ENCODE peak calls at places on chromosomes 4 and X, in six cellular contexts. F is GM20000, X is fibroblast of lung, A is HFF-Myc, G is tibial nerve, U is A549. O is an unnamed sample.
A peak's percentile ranks its signal among the peaks of the same experiment; 100 is the strongest.

GRCh38 chr4:60241886-60242285 is 958.2 kb upstream of the ADGRL3 start:
- DNase-seq in F (no peak), X (no peak), A (no peak), G (no peak), U (no peak), O (no peak)

GRCh38 chr4:123256901-123257300 is 139.7 kb upstream of the SPRY1 start:
- DNase-seq in F (no peak), X (no peak), A (no peak), G (no peak), U (no peak), O (no peak)

GRCh38 chr4:143403551-143403816 is 66.8 kb downstream of the GAB1 start:
- DNase-seq in F (no peak), X (no peak), A (no peak), G (no peak), U (no peak), O (no peak)

GRCh38 chrX:136806891-136807410 is 26.2 kb upstream of the ARHGEF6 start:
- DNase-seq in F (no peak), X (no peak), A (no peak), G (no peak), U (no peak), O (no peak)

GRCh38 chrX:135737361-135738071 is 24.1 kb downstream of the CT45A1 start:
- DNase-seq in F (no peak), X (no peak), A (no peak), G (no peak), U (no peak), O (no peak)

GRCh38 chrX:153851981-153852380 is 21.6 kb upstream of the PDZD4 start:
- DNase-seq in F (no peak), X (no peak), A (no peak), G (no peak), U (no peak), O (no peak)

GRCh38 chr4:11228575-11228974 is 200.1 kb downstream of the HS3ST1 start:
- DNase-seq in F (no peak), X (no peak), A (no peak), G (no peak), U (no peak), O (no peak)

GRCh38 chrX:700936-701335 is 70.3 kb downstream of the SHOX start:
- DNase-seq in F (no peak), X (no peak), A (no peak), G (no peak), U (no peak), O (no peak)

GRCh38 chr4:36348403-36348938 is 67.1 kb downstream of the DTHD1 start:
- DNase-seq in F (peak; percentile 68), X (no peak), A (no peak), G (no peak), U (no peak), O (no peak)

GRCh38 chr4:183071222-183071621 is 27.8 kb upstream of the WWC2 start:
- DNase-seq in F (no peak), X (no peak), A (no peak), G (no peak), U (no peak), O (no peak)

GRCh38 chr4:151260526-151260925 is 16.4 kb upstream of the PRSS48 start:
- DNase-seq in F (no peak), X (peak; percentile 69), A (no peak), G (no peak), U (no peak), O (no peak)

DNA sequence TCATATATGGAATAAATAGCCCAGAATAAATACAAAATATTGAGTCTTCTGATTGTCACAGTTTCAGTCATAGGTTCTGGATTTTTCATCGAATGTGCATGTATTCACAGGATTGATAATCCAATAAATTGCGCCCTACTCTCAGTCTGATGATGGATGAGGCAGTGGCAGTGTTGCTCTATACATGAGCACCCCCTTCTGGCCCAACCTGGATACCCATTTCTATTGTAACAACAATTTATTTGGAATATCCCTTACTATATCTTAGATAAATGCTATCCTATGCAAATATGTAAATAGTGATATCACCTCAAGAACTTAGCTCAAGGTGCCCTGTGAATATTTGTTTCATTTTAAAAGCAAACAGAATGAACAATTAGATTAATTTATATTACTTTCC is 733.7 kb upstream of the PABPC4L start:
- DNase-seq in F (no peak), X (no peak), A (no peak), G (peak; percentile 7), U (peak; percentile 3), O (no peak)
- TF ChIP-seq CTCF in F (no peak), X (peak; percentile 19), A (peak; percentile 16), G (no peak), U (peak; percentile 36), O (peak; percentile 72)

GRCh38 chr4:119490335-119490734 is 138.3 kb downstream of the PDE5A start:
- DNase-seq in F (no peak), X (peak; percentile 23), A (no peak), G (no peak), U (no peak), O (no peak)
- TF ChIP-seq CTCF in F (no peak), X (peak; percentile 27), A (peak; percentile 25), G (no peak), U (no peak), O (peak; percentile 62)

GRCh38 chrX:10259716-10260115 is 102.9 kb downstream of the CLCN4 start:
- DNase-seq in F (no peak), X (peak; percentile 65), A (no peak), G (no peak), U (no peak), O (no peak)

GRCh38 chrX:10254746-10255145 is 98.0 kb downstream of the CLCN4 start:
- DNase-seq in F (no peak), X (peak; percentile 6), A (no peak), G (no peak), U (peak; percentile 20), O (no peak)
- TF ChIP-seq CTCF in F (no peak), X (no peak), A (no peak), G (no peak), U (peak; percentile 54), O (no peak)

DNA sequence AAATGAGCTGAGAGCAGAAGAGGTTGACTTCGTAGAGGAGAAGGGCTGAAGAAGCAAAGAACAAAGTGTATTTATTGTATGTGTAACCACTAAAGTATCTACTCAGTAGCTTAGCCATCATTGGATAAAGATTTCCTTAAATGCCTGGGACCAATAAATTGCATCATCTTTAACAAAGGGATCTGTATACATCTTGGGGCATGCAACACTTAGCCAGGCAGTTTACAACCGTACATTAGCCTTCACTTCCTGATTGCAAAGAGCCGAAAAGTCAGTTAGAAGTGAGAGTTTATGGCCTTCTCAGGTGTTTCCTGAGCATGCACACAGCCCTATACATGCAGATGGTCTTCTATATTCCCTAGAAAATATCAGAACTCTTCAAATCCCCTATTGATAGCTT is 68.0 kb upstream of the MAGED1 start:
- DNase-seq in F (no peak), X (no peak), A (no peak), G (no peak), U (no peak), O (no peak)
- TF ChIP-seq CTCF in F (no peak), X (no peak), A (no peak), G (no peak), U (no peak), O (no peak)

DNA sequence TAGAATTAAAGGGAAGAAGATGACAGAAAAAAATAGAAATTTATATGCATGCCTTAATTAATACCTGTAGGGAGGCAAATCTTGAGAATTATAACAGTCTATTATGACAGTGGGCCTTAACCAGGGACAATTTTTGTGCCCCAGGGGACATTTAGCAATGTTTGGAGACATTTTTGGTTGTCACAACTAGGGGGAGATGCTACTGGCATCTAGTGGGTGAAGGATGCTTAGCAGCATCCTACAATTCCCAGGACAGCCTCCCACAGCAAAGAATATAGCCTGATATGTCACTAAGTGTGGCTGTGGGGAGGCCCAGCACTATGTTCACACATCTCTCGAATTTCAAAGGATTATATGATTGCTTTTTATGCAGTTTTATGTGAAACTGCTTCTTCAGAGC is 10.5 kb downstream of the GPR82 start:
- DNase-seq in F (no peak), X (no peak), A (no peak), G (no peak), U (peak; percentile 15), O (no peak)
- TF ChIP-seq CTCF in F (no peak), X (peak; percentile 21), A (peak; percentile 32), G (no peak), U (peak; percentile 50), O (peak; percentile 56)

DNA sequence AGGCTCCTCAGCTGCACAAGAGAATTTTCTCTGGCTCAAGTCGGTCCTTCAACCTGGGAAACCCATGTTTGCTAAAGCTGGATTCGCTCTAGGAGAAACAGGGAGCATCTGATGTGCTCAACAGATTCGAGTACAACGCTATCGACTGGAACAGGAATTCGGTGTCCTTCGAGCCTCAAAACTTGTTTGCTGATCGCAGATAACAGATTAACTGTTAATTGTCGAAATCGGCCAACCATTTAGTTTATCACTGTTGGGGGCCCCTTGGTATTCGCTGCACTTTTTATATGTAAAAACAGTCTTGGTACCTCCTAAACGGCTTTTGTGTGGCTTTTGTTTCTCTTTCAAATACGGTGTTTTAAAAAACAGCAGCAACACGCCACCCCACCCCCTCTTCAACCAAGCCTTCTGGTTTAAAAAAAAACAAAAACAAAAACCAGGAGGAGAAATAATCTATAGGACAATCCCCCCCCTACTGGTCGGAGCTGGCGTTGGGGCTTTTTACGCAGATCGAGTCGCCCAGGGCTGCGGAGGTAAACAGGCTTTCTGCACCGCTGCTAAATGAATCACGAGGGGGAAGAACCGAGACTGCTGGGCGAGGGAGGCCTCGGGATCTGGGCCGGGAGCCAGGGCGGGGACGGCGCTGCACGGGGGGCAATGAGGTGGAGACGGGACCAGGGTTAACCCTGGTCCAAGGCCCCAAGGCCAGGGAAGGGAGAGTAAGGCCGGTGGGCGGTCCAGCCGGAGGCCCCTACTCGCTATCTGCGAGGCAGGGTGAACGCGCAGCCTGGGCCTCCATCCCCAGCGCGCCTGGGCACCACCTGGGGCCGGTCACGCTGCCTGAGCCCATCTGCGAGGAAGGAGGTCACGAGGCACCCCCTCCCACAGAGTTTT is 71.7 kb upstream of the BCOR start:
- DNase-seq in F (peak; percentile 81), X (peak; percentile 73), A (no peak), G (no peak), U (peak; percentile 73), O (no peak)
- TF ChIP-seq CTCF in F (peak; percentile 34), X (no peak), A (peak; percentile 42), G (peak; percentile 39), U (peak; percentile 52), O (peak; percentile 73)

O was measured in type B pancreatic cell.